ENCODE peak calls at places on chromosomes 16 and 17, in five cellular contexts. A is uterus, H is heart right ventricle, G is transverse colon, T is PC-3. N is an unnamed sample.

GRCh38 chr17:27947005-27947406 is 53.8 kb upstream of the LYRM9 start:
- DNase-seq in T (no peak), G (no peak), H (no peak), A (no peak), N (no peak)

GRCh38 chr17:36937961-36938565 is 788 bp downstream of the LHX1 start:
- DNase-seq in H (no peak), G (no peak), A (no peak), T (no peak), N (no peak)

GRCh38 chr17:41563607-41564006 is 8.3 kb downstream of the KRT9 start:
- DNase-seq in A (no peak), H (no peak), T (no peak), G (no peak), N (no peak)

GRCh38 chr16:66486773-66487579 is 59.9 kb downstream of the BEAN1 start:
- DNase-seq in H (no peak), A (peak), G (no peak), T (peak), N (peak)

GRCh38 chr16:16092925-16093624 is 130.2 kb downstream of the ABCC6 start:
- DNase-seq in G (no peak), H (no peak), A (peak), T (no peak), N (no peak)

GRCh38 chr16:84585886-84586285 is 32.0 kb downstream of the COTL1 start:
- DNase-seq in A (no peak), G (no peak), T (no peak), H (no peak), N (no peak)

GRCh38 chr17:31517524-31517923 is 126.0 kb downstream of the RAB11FIP4 start:
- DNase-seq in A (no peak), G (no peak), H (no peak), T (peak), N (no peak)

GRCh38 chr17:49849711-49850610 is 2.1 kb upstream of the TAC4 start:
- DNase-seq in G (no peak), T (no peak), A (no peak), H (no peak), N (no peak)

GRCh38 chr17:34443832-34444469 is 80.9 kb upstream of the CCL1 start:
- DNase-seq in A (no peak), G (no peak), T (peak), H (peak), N (peak)

GRCh38 chr17:73313526-73314127 is 1.8 kb upstream of the CDC42EP4 start:
- DNase-seq in A (no peak), T (no peak), H (no peak), G (no peak), N (no peak)

DNA sequence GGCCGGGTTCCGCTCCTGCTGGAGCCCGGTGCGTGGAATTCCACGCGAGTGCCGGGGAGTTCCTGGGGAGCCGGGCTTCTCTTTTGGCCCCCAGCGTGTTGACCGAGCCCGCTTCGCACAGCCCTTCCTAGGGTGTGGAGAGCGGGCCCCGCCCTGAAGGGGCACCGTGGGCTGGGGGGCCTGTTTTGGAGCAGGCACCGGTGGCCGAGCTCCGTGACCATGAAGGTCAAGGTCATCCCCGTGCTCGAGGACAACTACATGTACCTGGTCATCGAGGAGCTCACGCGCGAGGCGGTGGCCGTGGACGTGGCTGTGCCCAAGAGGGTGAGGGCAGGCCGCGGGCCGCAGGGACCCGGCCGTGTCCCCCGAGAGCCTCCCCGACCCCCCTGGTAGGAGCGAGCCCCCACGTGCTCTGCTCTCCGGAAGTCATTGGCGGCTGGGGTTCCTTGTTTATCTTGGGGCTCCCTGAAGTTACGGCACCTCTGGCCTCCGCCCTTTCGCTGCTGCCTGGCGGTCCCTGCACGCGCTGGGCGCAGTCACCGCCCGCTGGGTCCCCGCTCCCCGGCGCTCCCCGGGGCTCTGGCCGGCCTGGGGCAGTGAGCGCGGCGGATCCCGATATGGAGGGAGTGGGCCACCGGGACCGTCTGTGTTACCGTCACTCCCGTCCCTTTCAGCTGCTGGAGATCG is 528 bp downstream of the HAGHL start:
- DNase-seq in G (peak), A (no peak), H (no peak), T (no peak), N (no peak)
- H3K27ac ChIP-seq in G (peak), A (no peak), H (peak), T (no peak), N (peak)

GRCh38 chr17:81008140-81008539 is 16.5 kb downstream of the CHMP6 start:
- DNase-seq in A (no peak), H (no peak), T (no peak), G (no peak), N (no peak)

GRCh38 chr17:81003711-81004335 is 12.2 kb downstream of the CHMP6 start:
- DNase-seq in A (peak), H (no peak), G (peak), T (no peak), N (no peak)

GRCh38 chr17:81002013-81002384 is 10.4 kb downstream of the CHMP6 start:
- DNase-seq in T (no peak), A (no peak), H (no peak), G (no peak), N (no peak)

GRCh38 chr17:81002409-81003361 is 11.0 kb downstream of the CHMP6 start:
- DNase-seq in G (peak), A (peak), T (peak), H (peak), N (no peak)

GRCh38 chr17:81004336-81005015 is 12.8 kb downstream of the CHMP6 start:
- DNase-seq in H (no peak), A (no peak), G (no peak), T (no peak), N (no peak)
- H3K27ac ChIP-seq in H (no peak), A (no peak), G (no peak), T (no peak), N (no peak)

DNA sequence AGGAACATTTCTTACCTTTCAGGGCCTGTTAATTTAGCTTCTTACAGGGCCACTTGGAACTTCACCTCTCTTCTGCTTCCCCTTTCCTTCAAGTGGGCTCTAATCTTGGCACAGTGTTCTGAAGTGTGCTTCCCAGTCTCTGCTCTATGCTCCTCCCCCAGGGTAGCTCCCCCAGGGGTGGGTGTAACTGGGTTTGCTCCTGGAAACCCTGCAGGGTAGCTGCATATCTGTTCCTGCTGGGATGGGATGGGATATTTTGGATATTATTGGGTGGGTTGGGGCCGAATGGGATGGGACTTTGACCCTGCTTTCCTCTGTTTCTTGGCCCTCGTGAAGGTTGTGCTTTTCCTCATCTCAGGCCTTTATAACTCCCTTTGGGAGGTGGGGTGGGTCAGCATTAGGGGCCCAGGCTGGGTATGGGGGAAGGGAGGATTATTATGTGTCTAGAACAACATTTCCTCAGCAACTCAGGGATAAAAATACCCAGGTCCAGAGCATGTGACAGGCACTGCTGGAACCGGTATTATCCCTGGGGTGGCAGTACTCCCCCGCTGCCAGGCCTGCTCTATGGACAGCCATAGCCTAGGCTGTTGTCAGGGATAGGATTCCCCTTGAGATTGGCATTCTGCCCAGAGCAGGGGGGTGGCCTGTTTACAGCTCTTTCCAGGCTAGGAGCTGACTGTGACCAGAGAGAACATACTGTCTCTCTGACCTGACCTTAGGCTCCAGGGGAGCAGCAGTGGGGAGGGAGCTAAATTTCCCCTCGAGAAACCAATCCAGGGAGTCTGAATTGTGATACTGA is 5.0 kb downstream of the NFE2L1 start:
- DNase-seq in H (peak), A (peak), T (no peak), G (peak), N (peak)
- H3K27ac ChIP-seq in H (peak), A (peak), T (no peak), G (peak), N (peak)

GRCh38 chr16:53090591-53091507 is 36.1 kb downstream of the CHD9 start:
- DNase-seq in H (peak), A (peak), G (peak), T (no peak), N (peak)

GRCh38 chr16:53091508-53092211 is 36.9 kb downstream of the CHD9 start:
- DNase-seq in H (peak), G (peak), T (no peak), A (peak), N (peak)

GRCh38 chr16:53090271-53090590 is 35.4 kb downstream of the CHD9 start:
- DNase-seq in T (no peak), G (no peak), A (no peak), H (no peak), N (no peak)

GRCh38 chr16:53094013-53094630 is 39.3 kb downstream of the CHD9 start:
- DNase-seq in G (peak), H (peak), A (peak), T (peak), N (peak)

GRCh38 chr16:53093162-53093744 is 38.5 kb downstream of the CHD9 start:
- DNase-seq in G (no peak), T (no peak), H (no peak), A (no peak), N (no peak)
- H3K27ac ChIP-seq in G (peak), T (no peak), H (peak), A (peak), N (peak)

GRCh38 chr17:74393323-74393942 is 26.1 kb downstream of the GPR142 start:
- DNase-seq in A (no peak), H (no peak), T (no peak), G (no peak), N (no peak)
- H3K27ac ChIP-seq in A (no peak), H (no peak), T (no peak), G (no peak), N (no peak)

GRCh38 chr17:75318211-75318610 is 29.0 kb upstream of the SLC25A19 start:
- DNase-seq in G (no peak), T (no peak), H (no peak), A (no peak), N (no peak)

GRCh38 chr17:75316253-75316652 is 27.0 kb upstream of the SLC25A19 start:
- DNase-seq in A (no peak), T (no peak), H (no peak), G (no peak), N (no peak)

GRCh38 chr17:75315541-75316243 is 26.5 kb upstream of the SLC25A19 start:
- DNase-seq in A (no peak), H (no peak), G (no peak), T (no peak), N (no peak)

GRCh38 chr17:75317671-75318070 is 28.4 kb upstream of the SLC25A19 start:
- DNase-seq in G (peak), A (no peak), H (no peak), T (no peak), N (no peak)

DNA sequence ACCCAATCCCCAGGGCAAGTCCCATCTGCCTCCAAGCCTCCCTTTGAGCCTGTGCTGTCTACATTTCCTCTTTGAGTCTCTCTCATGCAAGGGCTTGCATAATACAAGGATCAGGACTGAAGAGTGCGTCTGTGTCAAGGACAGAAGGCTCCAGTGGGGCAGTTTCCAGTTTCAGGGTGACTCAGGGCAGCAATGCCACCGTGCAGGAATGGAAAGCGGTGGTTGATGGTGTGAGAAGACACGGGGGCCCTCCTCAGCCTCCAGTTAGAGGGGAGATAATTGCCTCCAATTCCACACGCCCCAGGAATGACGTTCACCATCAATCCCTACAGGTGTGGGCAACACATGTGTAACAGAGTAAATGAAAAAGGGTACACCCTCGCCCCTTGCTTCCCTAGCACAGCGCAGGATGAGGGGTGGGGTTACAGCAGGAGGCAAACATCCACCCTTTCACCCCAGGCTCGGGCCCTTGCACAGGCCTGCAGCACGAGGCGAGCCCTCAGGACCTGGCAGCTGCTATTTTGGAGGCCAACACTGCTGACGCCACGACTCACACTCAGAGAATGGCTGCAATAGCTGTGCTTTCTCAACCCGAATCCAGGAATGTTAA is 24.8 kb upstream of the SLC25A19 start:
- DNase-seq in H (no peak), T (no peak), G (peak), A (no peak), N (no peak)
- H3K27ac ChIP-seq in H (peak), T (no peak), G (peak), A (no peak), N (peak)

GRCh38 chr16:50676684-50677225 is 4.4 kb downstream of the SNX20 start:
- DNase-seq in A (no peak), H (no peak), G (no peak), T (no peak), N (no peak)
- H3K27ac ChIP-seq in A (no peak), H (no peak), G (no peak), T (no peak), N (no peak)

DNA sequence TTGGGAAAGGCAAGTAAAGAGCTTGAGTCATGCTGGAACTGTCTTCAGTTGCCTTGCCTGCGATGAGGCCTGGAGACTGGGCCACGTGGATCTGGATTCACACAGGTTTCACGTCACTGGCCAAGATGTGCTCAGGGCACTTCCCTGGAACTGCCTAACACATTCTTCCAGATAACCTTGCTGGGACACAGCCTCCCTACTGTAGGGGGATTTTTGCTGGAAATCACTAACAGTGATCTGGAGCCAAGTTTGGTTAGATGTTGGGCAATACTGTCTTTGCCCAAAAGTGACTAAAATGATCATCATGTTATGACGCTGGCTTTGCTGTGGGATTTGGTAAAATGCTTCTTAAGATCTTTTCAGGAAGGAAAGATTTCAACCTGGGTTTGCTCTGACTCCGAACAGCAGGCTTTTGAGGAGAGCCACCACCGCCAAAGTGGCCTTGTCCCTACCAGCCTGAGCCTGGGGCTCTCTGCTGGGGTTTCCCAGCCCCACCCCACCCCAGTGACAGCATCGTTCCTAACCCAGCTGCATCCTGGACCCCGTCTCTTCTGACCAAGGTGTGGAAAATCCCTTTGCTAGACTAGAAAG is 14.7 kb downstream of the C1QTNF1 start:
- DNase-seq in T (peak), A (no peak), G (no peak), H (no peak), N (no peak)
- H3K27ac ChIP-seq in T (peak), A (no peak), G (no peak), H (no peak), N (no peak)

GRCh38 chr17:8056232-8056975 is 17.5 kb downstream of the ALOX15B start:
- DNase-seq in A (no peak), G (peak), H (no peak), T (peak), N (peak)

GRCh38 chr17:8055851-8056231 is 17.0 kb downstream of the ALOX15B start:
- DNase-seq in H (no peak), A (no peak), T (no peak), G (no peak), N (no peak)

GRCh38 chr17:8056976-8057625 is 18.2 kb downstream of the ALOX15B start:
- DNase-seq in A (no peak), H (no peak), T (peak), G (no peak), N (no peak)

GRCh38 chr17:8059131-8059530 is 20.3 kb downstream of the ALOX15B start:
- DNase-seq in G (no peak), A (no peak), H (no peak), T (no peak), N (no peak)

DNA sequence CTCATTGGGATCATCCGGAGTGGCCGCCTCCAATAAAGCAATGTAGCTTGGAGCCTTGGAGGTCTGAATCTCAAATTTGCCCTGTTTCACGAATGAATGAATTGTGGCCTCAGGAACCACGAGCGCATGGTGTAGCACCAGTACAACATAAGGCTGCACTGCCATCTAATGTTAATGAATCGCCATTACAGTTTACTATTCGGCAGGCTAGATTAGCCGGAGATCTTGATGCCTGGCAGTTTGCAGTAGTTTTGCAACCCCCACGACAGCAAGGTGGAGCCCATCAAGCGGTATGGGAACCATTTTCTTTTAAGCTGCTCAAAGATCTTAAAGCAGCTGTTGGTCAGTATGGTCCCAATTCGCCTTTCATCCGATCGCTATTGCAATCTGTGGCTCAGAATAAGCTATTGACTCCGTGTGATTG is 18.8 kb downstream of the ALOX15B start:
- DNase-seq in A (peak), H (no peak), T (peak), G (no peak), N (peak)
- H3K27ac ChIP-seq in A (no peak), H (no peak), T (peak), G (no peak), N (no peak)

N was measured in substantia nigra.